ENCODE peak calls at places on chromosomes 6 and 20, in eight cellular contexts. H, R, X, Z, A, S, O and P are unnamed samples.

GRCh38 chr20:58763076-58763475 is 70.5 kb downstream of the NPEPL1 start:
- DNase-seq in H (no peak), R (no peak), X (no peak), Z (no peak), A (no peak), S (no peak), O (no peak), P (no peak)

GRCh38 chr20:33896509-33896908 is 85.4 kb downstream of the CHMP4B start:
- DNase-seq in H (no peak), R (peak), X (peak), Z (peak), A (peak), S (no peak), O (no peak), P (peak)

GRCh38 chr6:42030585-42031506 is 19.5 kb upstream of the TAF8 start:
- DNase-seq in H (no peak), R (no peak), X (peak), Z (no peak), A (no peak), S (no peak), O (no peak), P (peak)

GRCh38 chr6:35386989-35387388 is 44.6 kb downstream of the PPARD start:
- DNase-seq in H (no peak), R (no peak), X (peak), Z (no peak), A (no peak), S (no peak), O (no peak), P (no peak)

GRCh38 chr6:35049885-35050284 is 91.3 kb downstream of the TCP11 start:
- DNase-seq in H (no peak), R (peak), X (peak), Z (peak), A (no peak), S (no peak), O (peak), P (peak)

GRCh38 chr6:2862712-2863174 is 21.1 kb upstream of the SERPINB1 start:
- DNase-seq in H (no peak), R (peak), X (no peak), Z (no peak), A (no peak), S (no peak), O (no peak), P (no peak)

GRCh38 chr6:163712569-163712966 is 298.1 kb downstream of the QKI start:
- DNase-seq in H (no peak), R (no peak), X (no peak), Z (no peak), A (no peak), S (no peak), O (peak), P (no peak)

GRCh38 chr20:51037499-51038110 is 14.7 kb upstream of the KCNG1 start:
- DNase-seq in H (no peak), R (no peak), X (no peak), Z (no peak), A (no peak), S (no peak), O (peak), P (no peak)

GRCh38 chr6:22147983-22148797 is 148.6 kb downstream of the PRL start:
- DNase-seq in H (no peak), R (peak), X (peak), Z (peak), A (peak), S (no peak), O (peak), P (peak)

GRCh38 chr20:21096321-21097043 is 9.7 kb downstream of the LINC00237 start:
- DNase-seq in H (no peak), R (peak), X (peak), Z (peak), A (peak), S (no peak), O (peak), P (peak)

GRCh38 chr6:16876201-16876600 is 114.9 kb upstream of the ATXN1 start:
- DNase-seq in H (no peak), R (no peak), X (no peak), Z (peak), A (peak), S (no peak), O (no peak), P (no peak)

GRCh38 chr20:2385026-2385425 is 4.3 kb downstream of the TGM6 start:
- DNase-seq in H (no peak), R (no peak), X (no peak), Z (peak), A (peak), S (no peak), O (peak), P (no peak)

GRCh38 chr20:15656124-15656523 is 917.1 kb downstream of the KIF16B start:
- DNase-seq in H (no peak), R (peak), X (no peak), Z (peak), A (peak), S (no peak), O (no peak), P (no peak)

GRCh38 chr6:22030730-22031619 is 265.9 kb downstream of the PRL start:
- DNase-seq in H (no peak), R (no peak), X (no peak), Z (no peak), A (no peak), S (no peak), O (no peak), P (peak)

GRCh38 chr20:64076061-64076997 is 3.0 kb downstream of the RGS19 start:
- DNase-seq in H (no peak), R (no peak), X (no peak), Z (no peak), A (no peak), S (no peak), O (no peak), P (no peak)

GRCh38 chr20:53829086-53829703 is 235.6 kb upstream of the ZNF217 start:
- DNase-seq in H (no peak), R (peak), X (peak), Z (peak), A (peak), S (no peak), O (no peak), P (peak)

GRCh38 chr6:109595998-109596397 is 95.0 kb downstream of the AK9 start:
- DNase-seq in H (no peak), R (peak), X (peak), Z (peak), A (peak), S (no peak), O (no peak), P (peak)

GRCh38 chr6:47252636-47253035 is 57.1 kb downstream of the TNFRSF21 start:
- DNase-seq in H (no peak), R (no peak), X (no peak), Z (no peak), A (no peak), S (no peak), O (no peak), P (no peak)

GRCh38 chr6:16766043-16766521 is 4.8 kb upstream of the ATXN1 start:
- DNase-seq in H (no peak), R (peak), X (peak), Z (peak), A (peak), S (no peak), O (no peak), P (peak)

GRCh38 chr6:132511159-132511835 is 1.6 kb downstream of the STX7 start:
- DNase-seq in H (no peak), R (peak), X (peak), Z (peak), A (no peak), S (no peak), O (peak), P (no peak)

GRCh38 chr20:50416930-50417329 is 93.3 kb upstream of the PTPN1 start:
- DNase-seq in H (no peak), R (no peak), X (no peak), Z (no peak), A (no peak), S (no peak), O (no peak), P (no peak)

GRCh38 chr6:79421001-79421411 is 116.2 kb downstream of the LCA5 start:
- DNase-seq in H (no peak), R (peak), X (peak), Z (peak), A (peak), S (no peak), O (peak), P (peak)